ENCODE peak calls at places on chromosomes 3 and 15, in four cellular contexts. One of them, this sample, is unnamed.

GRCh38 chr3:48979451-48979850 is 10.6 kb upstream of the P4HTM start:
- DNase-seq in AG08396: no peak
- DNase-seq in NCI-H748 treated with DMSO at 0.1 percent for 48 hours: no peak
- DNase-seq in Panc1: no peak
- DNase-seq in this sample: no peak

GRCh38 chr3:45087155-45087554 is 59.0 kb downstream of the CDCP1 start:
- DNase-seq in AG08396: no peak
- DNase-seq in Panc1: no peak
- DNase-seq in NCI-H748 treated with DMSO at 0.1 percent for 48 hours: no peak
- DNase-seq in this sample: no peak

GRCh38 chr3:23114479-23114878 is 88.6 kb upstream of the UBE2E2 start:
- DNase-seq in Panc1: no peak
- DNase-seq in AG08396: no peak
- DNase-seq in NCI-H748 treated with DMSO at 0.1 percent for 48 hours: peak; percentile 1
- DNase-seq in this sample: no peak

GRCh38 chr15:75840659-75841058 is 2.6 kb upstream of the UBE2Q2 start:
- DNase-seq in NCI-H748 treated with DMSO at 0.1 percent for 48 hours: no peak
- DNase-seq in Panc1: no peak
- DNase-seq in AG08396: peak; percentile 67
- DNase-seq in this sample: no peak

GRCh38 chr3:128859573-128860154 is 19.8 kb upstream of the ACAD9 start:
- DNase-seq in AG08396: no peak
- DNase-seq in Panc1: no peak
- DNase-seq in NCI-H748 treated with DMSO at 0.1 percent for 48 hours: no peak
- DNase-seq in this sample: no peak

GRCh38 chr3:52925405-52926313 is 28.3 kb upstream of the STIMATE start:
- DNase-seq in AG08396: no peak
- DNase-seq in Panc1: no peak
- DNase-seq in NCI-H748 treated with DMSO at 0.1 percent for 48 hours: no peak
- DNase-seq in this sample: no peak

GRCh38 chr15:63833246-63833696 is 477 bp downstream of the HERC1 start:
- DNase-seq in AG08396: peak; percentile 75
- DNase-seq in Panc1: no peak
- DNase-seq in NCI-H748 treated with DMSO at 0.1 percent for 48 hours: no peak
- DNase-seq in this sample: peak; percentile 21

GRCh38 chr3:38623539-38623938 is 25.9 kb downstream of the SCN5A start:
- DNase-seq in Panc1: no peak
- DNase-seq in NCI-H748 treated with DMSO at 0.1 percent for 48 hours: no peak
- DNase-seq in AG08396: no peak
- DNase-seq in this sample: no peak

GRCh38 chr3:63791974-63792373 is 27.1 kb upstream of the C3orf49 start:
- DNase-seq in Panc1: no peak
- DNase-seq in AG08396: peak; percentile 46
- DNase-seq in NCI-H748 treated with DMSO at 0.1 percent for 48 hours: peak; percentile 5
- DNase-seq in this sample: no peak

GRCh38 chr3:43255675-43256074 is 30.7 kb upstream of the SNRK start:
- DNase-seq in Panc1: no peak
- DNase-seq in NCI-H748 treated with DMSO at 0.1 percent for 48 hours: no peak
- DNase-seq in AG08396: no peak
- DNase-seq in this sample: no peak

GRCh38 chr3:42504334-42505202 is 2.1 kb downstream of the VIPR1 start:
- DNase-seq in NCI-H748 treated with DMSO at 0.1 percent for 48 hours: no peak
- DNase-seq in Panc1: no peak
- DNase-seq in AG08396: no peak
- DNase-seq in this sample: no peak

GRCh38 chr3:14474363-14475081 is 65.6 kb downstream of the GRIP2 start:
- DNase-seq in Panc1: no peak
- DNase-seq in AG08396: no peak
- DNase-seq in NCI-H748 treated with DMSO at 0.1 percent for 48 hours: no peak
- DNase-seq in this sample: no peak

GRCh38 chr15:96334017-96334704 is 3.7 kb downstream of the NR2F2 start:
- DNase-seq in AG08396: peak; percentile 20
- DNase-seq in Panc1: no peak
- DNase-seq in NCI-H748 treated with DMSO at 0.1 percent for 48 hours: no peak
- DNase-seq in this sample: no peak

GRCh38 chr15:98503970-98504369 is 144.4 kb upstream of the IGF1R start:
- DNase-seq in Panc1: no peak
- DNase-seq in AG08396: peak; percentile 57
- DNase-seq in NCI-H748 treated with DMSO at 0.1 percent for 48 hours: no peak
- DNase-seq in this sample: no peak

GRCh38 chr3:196016485-196016884 is 65.4 kb downstream of the TFRC start:
- DNase-seq in NCI-H748 treated with DMSO at 0.1 percent for 48 hours: no peak
- DNase-seq in AG08396: peak; percentile 64
- DNase-seq in Panc1: no peak
- DNase-seq in this sample: no peak

GRCh38 chr15:58962662-58963565 is 24.5 kb upstream of the RNF111 start:
- DNase-seq in AG08396: no peak
- DNase-seq in Panc1: no peak
- DNase-seq in NCI-H748 treated with DMSO at 0.1 percent for 48 hours: no peak
- DNase-seq in this sample: no peak